ENCODE peak calls at places on chromosomes 12 and 14, in four cellular contexts. One of them, this sample, is unnamed.
A peak's percentile ranks its signal among the peaks of the same experiment; 100 is the strongest.

GRCh38 chr12:121145221-121145620 is 12.5 kb downstream of the P2RX7 start:
- DNase-seq in NCI-H1092 treated with DMSO at 0.1 percent for 48 hours: no peak
- DNase-seq in epithelial cell of prostate: no peak
- DNase-seq in iPS DF 19.7: no peak
- DNase-seq in this sample: no peak

GRCh38 chr14:37595809-37596595 is 573 bp downstream of the TTC6 start:
- DNase-seq in NCI-H1092 treated with DMSO at 0.1 percent for 48 hours: peak; percentile 96
- DNase-seq in epithelial cell of prostate: peak; percentile 98
- DNase-seq in iPS DF 19.7: no peak
- DNase-seq in this sample: no peak

GRCh38 chr12:108831309-108831991 is 25.9 kb downstream of the SSH1 start:
- DNase-seq in NCI-H1092 treated with DMSO at 0.1 percent for 48 hours: no peak
- DNase-seq in epithelial cell of prostate: no peak
- DNase-seq in iPS DF 19.7: no peak
- DNase-seq in this sample: no peak

GRCh38 chr14:41505491-41505890 is 101.2 kb upstream of the LRFN5 start:
- DNase-seq in NCI-H1092 treated with DMSO at 0.1 percent for 48 hours: no peak
- DNase-seq in epithelial cell of prostate: no peak
- DNase-seq in iPS DF 19.7: peak; percentile 17
- DNase-seq in this sample: no peak

GRCh38 chr12:6120796-6121473 is 3.5 kb downstream of the VWF start:
- DNase-seq in NCI-H1092 treated with DMSO at 0.1 percent for 48 hours: no peak
- DNase-seq in epithelial cell of prostate: no peak
- DNase-seq in iPS DF 19.7: no peak
- DNase-seq in this sample: no peak

GRCh38 chr12:109840349-109841073 is 7.3 kb upstream of the TRPV4 start:
- DNase-seq in NCI-H1092 treated with DMSO at 0.1 percent for 48 hours: peak; percentile 16
- DNase-seq in epithelial cell of prostate: no peak
- DNase-seq in iPS DF 19.7: no peak
- DNase-seq in this sample: no peak

GRCh38 chr14:56874375-56874774 is 64.1 kb upstream of the OTX2 start:
- DNase-seq in NCI-H1092 treated with DMSO at 0.1 percent for 48 hours: peak; percentile 57
- DNase-seq in epithelial cell of prostate: no peak
- DNase-seq in iPS DF 19.7: no peak
- DNase-seq in this sample: no peak

GRCh38 chr14:37901978-37902377 is 305.7 kb upstream of the SSTR1 start:
- DNase-seq in NCI-H1092 treated with DMSO at 0.1 percent for 48 hours: no peak
- DNase-seq in epithelial cell of prostate: no peak
- DNase-seq in iPS DF 19.7: no peak
- DNase-seq in this sample: peak; percentile 3

GRCh38 chr12:98873823-98874222 is 228.7 kb downstream of the APAF1 start:
- DNase-seq in NCI-H1092 treated with DMSO at 0.1 percent for 48 hours: no peak
- DNase-seq in epithelial cell of prostate: no peak
- DNase-seq in iPS DF 19.7: no peak
- DNase-seq in this sample: no peak

GRCh38 chr12:1553987-1554982 is 40.1 kb downstream of the FBXL14 start:
- DNase-seq in NCI-H1092 treated with DMSO at 0.1 percent for 48 hours: no peak
- DNase-seq in epithelial cell of prostate: no peak
- DNase-seq in iPS DF 19.7: no peak
- DNase-seq in this sample: no peak

GRCh38 chr12:22467190-22467589 is 77.2 kb downstream of the C2CD5 start:
- DNase-seq in NCI-H1092 treated with DMSO at 0.1 percent for 48 hours: no peak
- DNase-seq in epithelial cell of prostate: no peak
- DNase-seq in iPS DF 19.7: no peak
- DNase-seq in this sample: no peak